ENCODE peak calls at places on chromosomes 4 and X, in seven cellular contexts. One of them, this sample, is unnamed.

GRCh38 chr4:105972946-105973621 is 77.8 kb downstream of the NPNT start:
- DNase-seq in stimulated activated CD4-positive, alpha-beta T cell treated with anti-CD3 and anti-CD28 coated beads, Interleukin-2, amount 100 ng/mL, for 24 hours: no peak
- DNase-seq in T-helper 9 cell: no peak
- DNase-seq in astrocyte of the spinal cord: no peak
- DNase-seq in left ventricle myocardium superior: no peak
- DNase-seq in GM04504: no peak
- DNase-seq in memory B cell: no peak
- DNase-seq in this sample: no peak

GRCh38 chrX:68830486-68831404 is 1.9 kb downstream of the EFNB1 start:
- DNase-seq in stimulated activated CD4-positive, alpha-beta T cell treated with anti-CD3 and anti-CD28 coated beads, Interleukin-2, amount 100 ng/mL, for 24 hours: no peak
- DNase-seq in T-helper 9 cell: no peak
- DNase-seq in astrocyte of the spinal cord: no peak
- DNase-seq in left ventricle myocardium superior: no peak
- DNase-seq in GM04504: no peak
- DNase-seq in memory B cell: no peak
- DNase-seq in this sample: no peak

GRCh38 chr4:130849985-130850632 is 1754.2 kb downstream of the C4orf33 start:
- DNase-seq in stimulated activated CD4-positive, alpha-beta T cell treated with anti-CD3 and anti-CD28 coated beads, Interleukin-2, amount 100 ng/mL, for 24 hours: no peak
- DNase-seq in T-helper 9 cell: no peak
- DNase-seq in astrocyte of the spinal cord: peak; percentile 53
- DNase-seq in left ventricle myocardium superior: no peak
- DNase-seq in GM04504: no peak
- DNase-seq in memory B cell: no peak
- DNase-seq in this sample: no peak

GRCh38 chrX:39582091-39582490 is 515.7 kb downstream of the BCOR start:
- DNase-seq in stimulated activated CD4-positive, alpha-beta T cell treated with anti-CD3 and anti-CD28 coated beads, Interleukin-2, amount 100 ng/mL, for 24 hours: no peak
- DNase-seq in T-helper 9 cell: no peak
- DNase-seq in astrocyte of the spinal cord: no peak
- DNase-seq in left ventricle myocardium superior: no peak
- DNase-seq in GM04504: no peak
- DNase-seq in memory B cell: no peak
- DNase-seq in this sample: no peak

GRCh38 chr4:65635051-65635821 is 35.1 kb downstream of the EPHA5 start:
- DNase-seq in stimulated activated CD4-positive, alpha-beta T cell treated with anti-CD3 and anti-CD28 coated beads, Interleukin-2, amount 100 ng/mL, for 24 hours: no peak
- DNase-seq in T-helper 9 cell: no peak
- DNase-seq in astrocyte of the spinal cord: no peak
- DNase-seq in left ventricle myocardium superior: no peak
- DNase-seq in GM04504: no peak
- DNase-seq in memory B cell: no peak
- DNase-seq in this sample: no peak

GRCh38 chrX:72540318-72540717 is 32.3 kb downstream of the HDAC8 start:
- DNase-seq in stimulated activated CD4-positive, alpha-beta T cell treated with anti-CD3 and anti-CD28 coated beads, Interleukin-2, amount 100 ng/mL, for 24 hours: no peak
- DNase-seq in T-helper 9 cell: no peak
- DNase-seq in astrocyte of the spinal cord: peak; percentile 44
- DNase-seq in left ventricle myocardium superior: no peak
- DNase-seq in GM04504: peak; percentile 6
- DNase-seq in memory B cell: no peak
- DNase-seq in this sample: peak; percentile 9

GRCh38 chr4:139403457-139403856 is 50.5 kb upstream of the RAB33B start:
- DNase-seq in stimulated activated CD4-positive, alpha-beta T cell treated with anti-CD3 and anti-CD28 coated beads, Interleukin-2, amount 100 ng/mL, for 24 hours: no peak
- DNase-seq in T-helper 9 cell: no peak
- DNase-seq in astrocyte of the spinal cord: no peak
- DNase-seq in left ventricle myocardium superior: no peak
- DNase-seq in GM04504: no peak
- DNase-seq in memory B cell: no peak
- DNase-seq in this sample: no peak

GRCh38 chr4:180240670-180241069 is 2002.5 kb upstream of the TENM3 start:
- DNase-seq in stimulated activated CD4-positive, alpha-beta T cell treated with anti-CD3 and anti-CD28 coated beads, Interleukin-2, amount 100 ng/mL, for 24 hours: no peak
- DNase-seq in T-helper 9 cell: no peak
- DNase-seq in astrocyte of the spinal cord: no peak
- DNase-seq in left ventricle myocardium superior: no peak
- DNase-seq in GM04504: no peak
- DNase-seq in memory B cell: no peak
- DNase-seq in this sample: no peak

GRCh38 chr4:120870279-120870673 is 52.2 kb downstream of the PRDM5 start:
- DNase-seq in stimulated activated CD4-positive, alpha-beta T cell treated with anti-CD3 and anti-CD28 coated beads, Interleukin-2, amount 100 ng/mL, for 24 hours: peak; percentile 24
- DNase-seq in T-helper 9 cell: no peak
- DNase-seq in astrocyte of the spinal cord: no peak
- DNase-seq in left ventricle myocardium superior: no peak
- DNase-seq in GM04504: no peak
- DNase-seq in memory B cell: no peak
- DNase-seq in this sample: peak; percentile 4

GRCh38 chr4:55931833-55932232 is 16.9 kb upstream of the CEP135 start:
- DNase-seq in stimulated activated CD4-positive, alpha-beta T cell treated with anti-CD3 and anti-CD28 coated beads, Interleukin-2, amount 100 ng/mL, for 24 hours: no peak
- DNase-seq in T-helper 9 cell: no peak
- DNase-seq in astrocyte of the spinal cord: no peak
- DNase-seq in left ventricle myocardium superior: no peak
- DNase-seq in GM04504: no peak
- DNase-seq in memory B cell: no peak
- DNase-seq in this sample: no peak

GRCh38 chr4:762211-763190 is 56.9 kb downstream of the PCGF3 start:
- DNase-seq in stimulated activated CD4-positive, alpha-beta T cell treated with anti-CD3 and anti-CD28 coated beads, Interleukin-2, amount 100 ng/mL, for 24 hours: no peak
- DNase-seq in T-helper 9 cell: no peak
- DNase-seq in astrocyte of the spinal cord: peak; percentile 43
- DNase-seq in left ventricle myocardium superior: peak; percentile 20
- DNase-seq in GM04504: no peak
- DNase-seq in memory B cell: no peak
- DNase-seq in this sample: peak; percentile 58

GRCh38 chrX:110304371-110304770 is 13.5 kb downstream of the AMMECR1 start:
- DNase-seq in stimulated activated CD4-positive, alpha-beta T cell treated with anti-CD3 and anti-CD28 coated beads, Interleukin-2, amount 100 ng/mL, for 24 hours: no peak
- DNase-seq in T-helper 9 cell: no peak
- DNase-seq in astrocyte of the spinal cord: no peak
- DNase-seq in left ventricle myocardium superior: no peak
- DNase-seq in GM04504: no peak
- DNase-seq in memory B cell: no peak
- DNase-seq in this sample: no peak